ENCODE peak calls at places on chromosomes 12 and 14, in nine cellular contexts. I, B, S, G, K, P, M, Y and V are unnamed samples.
A peak's percentile ranks its signal among the peaks of the same experiment; 100 is the strongest.

GRCh38 chr14:63164108-63164683 is 40.0 kb upstream of the RHOJ start:
- DNase-seq in I (no peak), B (no peak), S (no peak), G (no peak), K (no peak), P (no peak), M (no peak), Y (no peak), V (no peak)

GRCh38 chr12:2276288-2276842 is 223.6 kb downstream of the CACNA1C start:
- DNase-seq in I (no peak), B (no peak), S (no peak), G (no peak), K (no peak), P (no peak), M (no peak), Y (no peak), V (no peak)

GRCh38 chr12:269216-269615 is 6.6 kb upstream of the SLC6A13 start:
- DNase-seq in I (peak; percentile 36), B (no peak), S (no peak), G (no peak), K (peak; percentile 82), P (no peak), M (no peak), Y (no peak), V (no peak)

GRCh38 chr14:60839657-60840056 is 105.1 kb downstream of the MNAT1 start:
- DNase-seq in I (no peak), B (no peak), S (no peak), G (no peak), K (no peak), P (no peak), M (no peak), Y (no peak), V (no peak)

GRCh38 chr12:128259556-128260070 is 7.4 kb upstream of the TMEM132C start:
- DNase-seq in I (peak; percentile 21), B (no peak), S (peak; percentile 24), G (no peak), K (peak; percentile 2), P (no peak), M (peak; percentile 20), Y (peak; percentile 76), V (peak; percentile 28)

GRCh38 chr12:13222076-13222475 is 25.6 kb downstream of the EMP1 start:
- DNase-seq in I (peak; percentile 75), B (peak; percentile 20), S (no peak), G (no peak), K (no peak), P (no peak), M (no peak), Y (no peak), V (no peak)

GRCh38 chr14:52299692-52300278 is 14.3 kb upstream of the PTGER2 start:
- DNase-seq in I (peak; percentile 72), B (no peak), S (peak; percentile 59), G (no peak), K (peak; percentile 71), P (no peak), M (no peak), Y (no peak), V (no peak)

GRCh38 chr12:103495783-103496456 is at the start of gene C12orf42:
- DNase-seq in I (peak; percentile 41), B (no peak), S (no peak), G (no peak), K (no peak), P (no peak), M (no peak), Y (peak; percentile 51), V (no peak)

GRCh38 chr14:101030586-101030985 is 127.1 kb upstream of the RTL1 start:
- DNase-seq in I (no peak), B (no peak), S (no peak), G (no peak), K (no peak), P (no peak), M (no peak), Y (no peak), V (no peak)

GRCh38 chr12:100267603-100268281 is 765 bp downstream of the SCYL2 start:
- DNase-seq in I (peak; percentile 50), B (no peak), S (peak; percentile 12), G (no peak), K (peak; percentile 43), P (no peak), M (peak; percentile 19), Y (no peak), V (no peak)

GRCh38 chr12:86186449-86186848 is 69.7 kb downstream of the MGAT4C start:
- DNase-seq in I (peak; percentile 30), B (no peak), S (peak; percentile 1), G (no peak), K (no peak), P (no peak), M (no peak), Y (no peak), V (no peak)

GRCh38 chr14:89160437-89160836 is 256.6 kb downstream of the FOXN3 start:
- DNase-seq in I (no peak), B (no peak), S (peak; percentile 55), G (no peak), K (no peak), P (no peak), M (no peak), Y (no peak), V (no peak)

GRCh38 chr12:57866308-57867019 is 19.9 kb upstream of the CTDSP2 start:
- DNase-seq in I (no peak), B (no peak), S (no peak), G (no peak), K (no peak), P (no peak), M (no peak), Y (no peak), V (no peak)

GRCh38 chr12:57864811-57865751 is 18.6 kb upstream of the CTDSP2 start:
- DNase-seq in I (peak; percentile 79), B (peak; percentile 84), S (no peak), G (no peak), K (peak; percentile 83), P (peak; percentile 74), M (peak; percentile 72), Y (peak; percentile 79), V (peak; percentile 44)

GRCh38 chr12:57863676-57864075 is 17.1 kb upstream of the CTDSP2 start:
- DNase-seq in I (no peak), B (no peak), S (no peak), G (no peak), K (no peak), P (no peak), M (no peak), Y (no peak), V (no peak)

GRCh38 chr12:57861967-57862366 is 15.4 kb upstream of the CTDSP2 start:
- DNase-seq in I (no peak), B (no peak), S (no peak), G (no peak), K (no peak), P (no peak), M (no peak), Y (no peak), V (no peak)

DNA sequence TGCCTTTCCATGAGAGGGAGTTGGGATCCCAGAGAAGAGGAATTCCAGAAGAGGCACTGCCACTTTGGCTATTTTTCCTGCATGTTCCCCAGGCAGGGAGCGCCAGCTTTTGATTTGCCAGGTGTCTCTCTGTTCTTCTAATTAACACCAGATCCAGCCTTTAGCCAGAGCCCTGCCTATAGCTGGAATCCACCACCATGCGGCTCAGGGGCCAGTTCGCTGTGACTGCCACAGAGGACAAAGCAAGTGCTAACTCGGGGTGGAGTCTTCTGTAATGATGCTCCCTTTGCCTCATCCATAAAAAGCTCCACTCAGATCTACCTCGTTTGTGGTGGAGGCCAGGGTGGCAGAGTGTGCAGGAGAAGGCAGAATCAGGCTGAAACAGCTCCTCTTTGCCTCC is 17.9 kb upstream of the CTDSP2 start:
- DNase-seq in I (no peak), B (no peak), S (no peak), G (no peak), K (no peak), P (no peak), M (no peak), Y (peak; percentile 14), V (no peak)
- TF ChIP-seq CTCF in I (no peak), B (no peak), S (no peak), G (no peak), K (no peak), P (no peak), M (no peak), Y (no peak), V (no peak)

GRCh38 chr12:116880817-116881324 is 370 bp downstream of the HRK start:
- DNase-seq in I (peak; percentile 36), B (peak; percentile 28), S (peak; percentile 27), G (no peak), K (no peak), P (no peak), M (no peak), Y (peak; percentile 74), V (no peak)
- TF ChIP-seq CTCF in I (no peak), B (no peak), S (peak; percentile 23), G (no peak), K (no peak), P (no peak), M (no peak), Y (no peak), V (no peak)

GRCh38 chr12:50927766-50928224 is 24.5 kb upstream of the HIGD1C start:
- DNase-seq in I (no peak), B (no peak), S (no peak), G (no peak), K (no peak), P (no peak), M (no peak), Y (no peak), V (no peak)
- TF ChIP-seq CTCF in I (no peak), B (no peak), S (no peak), G (no peak), K (no peak), P (no peak), M (no peak), Y (no peak), V (no peak)

GRCh38 chr12:130875193-130875592 is 3.3 kb downstream of the RAN start:
- DNase-seq in I (no peak), B (no peak), S (no peak), G (no peak), K (no peak), P (no peak), M (no peak), Y (no peak), V (no peak)

GRCh38 chr12:130876297-130876696 is 4.4 kb downstream of the RAN start:
- DNase-seq in I (no peak), B (no peak), S (no peak), G (no peak), K (no peak), P (no peak), M (no peak), Y (no peak), V (no peak)

GRCh38 chr12:130878193-130879185 is 6.6 kb downstream of the RAN start:
- DNase-seq in I (no peak), B (no peak), S (no peak), G (no peak), K (no peak), P (no peak), M (no peak), Y (no peak), V (no peak)

GRCh38 chr12:130877333-130877732 is 5.5 kb downstream of the RAN start:
- DNase-seq in I (no peak), B (no peak), S (no peak), G (no peak), K (no peak), P (no peak), M (no peak), Y (no peak), V (no peak)

DNA sequence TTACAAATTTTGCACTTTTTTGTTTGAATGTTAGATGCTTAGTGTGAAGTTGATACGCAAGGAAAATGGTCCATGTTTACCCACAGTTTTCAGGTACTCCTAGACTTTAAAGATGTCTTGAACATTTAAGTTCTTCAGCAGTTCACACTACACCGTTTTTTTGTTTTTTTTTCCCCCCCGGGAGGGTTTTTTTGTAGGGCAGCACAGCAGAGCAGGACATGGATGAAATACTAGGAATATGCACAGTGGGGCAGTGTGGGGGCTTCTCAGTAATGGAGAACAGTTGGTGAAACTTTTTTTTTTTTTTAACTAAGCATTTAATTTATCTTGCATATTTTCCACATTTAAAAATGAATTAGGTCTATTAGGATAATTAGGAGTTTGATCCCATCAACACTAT is 4.9 kb downstream of the RAN start:
- DNase-seq in I (no peak), B (no peak), S (no peak), G (no peak), K (no peak), P (no peak), M (no peak), Y (no peak), V (no peak)
- TF ChIP-seq CTCF in I (no peak), B (no peak), S (no peak), G (no peak), K (no peak), P (no peak), M (no peak), Y (no peak), V (no peak)